ENCODE peak calls at places on chromosome 10, in five cellular contexts. H is upper lobe of right lung, O is psoas muscle, U is GM23338, I is H9. D is an unnamed sample. For H3K4me1, the result is how much of the 10 kb centered on the place peaks cover.

GRCh38 chr10:34003561-34003960 is 669.1 kb upstream of the NRP1 start:
- DNase-seq in O (no peak), U (no peak), H (no peak), I (no peak), D (no peak)

GRCh38 chr10:46539596-46540411 is 16.7 kb downstream of the GPRIN2 start:
- DNase-seq in O (peak), U (no peak), I (no peak), H (peak), D (no peak)

GRCh38 chr10:3169738-3170137 is 2.8 kb downstream of the PITRM1 start:
- DNase-seq in I (no peak), U (no peak), H (no peak), O (no peak), D (no peak)

GRCh38 chr10:35563266-35563891 is 41.8 kb upstream of the GJD4 start:
- DNase-seq in H (peak), O (peak), U (peak), I (peak), D (no peak)

GRCh38 chr10:119505588-119506315 is 36.8 kb downstream of the RGS10 start:
- DNase-seq in I (no peak), O (no peak), U (no peak), H (no peak), D (no peak)

GRCh38 chr10:79063071-79063491 is 5.7 kb upstream of the ZMIZ1 start:
- DNase-seq in O (peak), I (no peak), H (peak), U (no peak), D (peak)

GRCh38 chr10:60353519-60354258 is 36.0 kb downstream of the ANK3 start:
- DNase-seq in I (no peak), O (no peak), H (no peak), U (no peak), D (no peak)

GRCh38 chr10:75910032-75910431 is 478.6 kb downstream of the LRMDA start:
- DNase-seq in U (peak), H (no peak), O (no peak), I (no peak), D (no peak)

GRCh38 chr10:5524721-5525531 is at the start of gene CALML3:
- DNase-seq in U (no peak), I (no peak), H (peak), O (peak), D (peak)

GRCh38 chr10:11213156-11213555 is 195.5 kb downstream of the CELF2 start:
- DNase-seq in I (no peak), H (no peak), O (no peak), U (no peak), D (no peak)

GRCh38 chr10:48606530-48607355 is 1.9 kb upstream of the ARHGAP22 start:
- DNase-seq in I (no peak), H (no peak), U (no peak), O (peak), D (peak)

GRCh38 chr10:14621037-14621436 is 153.7 kb downstream of the FAM107B start:
- DNase-seq in I (no peak), O (no peak), H (no peak), U (no peak), D (no peak)

GRCh38 chr10:29714096-29714874 is 79.5 kb upstream of the SVIL start:
- DNase-seq in H (no peak), O (no peak), U (no peak), I (no peak), D (no peak)

GRCh38 chr10:116457480-116457879 is 29.8 kb downstream of the PNLIPRP3 start:
- DNase-seq in U (no peak), O (no peak), H (no peak), I (no peak), D (no peak)

GRCh38 chr10:6721964-6722615 is 142.0 kb upstream of the PRKCQ start:
- DNase-seq in O (no peak), H (no peak), I (no peak), U (peak), D (no peak)

GRCh38 chr10:35636942-35637341 is 5.2 kb downstream of the FZD8 start:
- DNase-seq in U (no peak), I (no peak), O (no peak), H (no peak), D (no peak)

GRCh38 chr10:74544106-74544505 is 282.3 kb upstream of the KAT6B start:
- DNase-seq in U (peak), I (no peak), O (no peak), H (no peak), D (no peak)

GRCh38 chr10:92699518-92700272 is 9.9 kb downstream of the HHEX start:
- DNase-seq in U (peak), H (no peak), I (peak), O (no peak), D (no peak)

GRCh38 chr10:86285136-86285790 is 81.3 kb downstream of the GRID1 start:
- DNase-seq in U (no peak), I (peak), O (no peak), H (peak), D (no peak)

GRCh38 chr10:26386800-26387199 is 51.3 kb upstream of the APBB1IP start:
- DNase-seq in H (no peak), U (no peak), I (no peak), O (no peak), D (no peak)

GRCh38 chr10:10213237-10213636 is 804.4 kb upstream of the CELF2 start:
- DNase-seq in O (no peak), U (no peak), H (no peak), I (no peak), D (no peak)

GRCh38 chr10:33643042-33643441 is 308.6 kb upstream of the NRP1 start:
- DNase-seq in H (no peak), O (no peak), U (no peak), I (no peak), D (no peak)

GRCh38 chr10:97683556-97684357 is 3.3 kb downstream of the AVPI1 start:
- DNase-seq in H (no peak), O (peak), U (peak), I (peak), D (no peak)

GRCh38 chr10:13847201-13847631 is 260.5 kb downstream of the PRPF18 start:
- DNase-seq in I (peak), O (no peak), U (peak), H (no peak), D (no peak)

GRCh38 chr10:59104186-59104585 is 72.3 kb upstream of the PHYHIPL start:
- DNase-seq in O (no peak), U (peak), I (peak), H (no peak), D (no peak)

GRCh38 chr10:102268333-102268999 is 23.1 kb downstream of the GBF1 start:
- DNase-seq in I (no peak), U (no peak), H (no peak), O (no peak), D (no peak)
- TF ChIP-seq CTCF in I (no peak), U (no peak), H (no peak), O (no peak), D (no peak)

GRCh38 chr10:114115661-114116060 is 58.3 kb downstream of the CCDC186 start:
- DNase-seq in I (no peak), U (peak), H (no peak), O (no peak), D (no peak)

DNA sequence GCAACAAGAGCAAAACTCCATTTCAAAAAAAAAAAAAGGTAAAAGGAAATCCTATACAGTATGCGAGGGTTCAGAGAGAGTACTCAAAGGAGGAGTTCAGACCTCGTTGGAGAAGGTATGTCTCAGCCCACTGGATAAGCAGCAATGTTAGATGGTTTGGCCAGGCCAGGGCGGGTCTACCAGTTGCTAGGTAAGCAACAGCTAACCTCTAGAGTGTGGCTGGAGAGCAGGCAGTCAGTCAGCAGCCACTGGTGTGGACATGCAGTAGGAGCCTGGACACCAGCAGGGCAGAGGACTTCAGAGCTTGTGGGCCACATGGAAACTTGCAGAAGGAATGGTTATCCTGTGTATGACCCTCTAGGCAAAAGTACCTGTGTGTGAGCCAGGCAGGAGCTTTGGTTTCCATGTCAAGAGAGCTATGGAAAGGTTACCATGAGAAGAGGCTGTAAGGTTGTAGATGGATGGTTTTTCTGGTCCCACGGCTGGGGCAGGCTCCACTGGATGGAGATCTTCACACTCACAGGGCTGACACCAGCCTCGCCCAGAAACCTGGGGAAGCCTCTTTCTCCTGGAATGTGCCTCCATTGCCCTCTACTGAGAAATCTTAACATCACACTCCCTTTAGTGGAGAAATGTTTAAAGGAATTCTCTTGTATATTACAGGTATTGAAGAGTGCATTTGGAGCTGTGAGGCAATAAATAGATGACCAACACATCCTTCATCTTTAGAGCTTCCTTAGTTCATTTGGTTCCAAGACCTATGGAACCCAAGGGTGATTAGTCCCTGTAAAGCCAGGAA is 63.6 kb downstream of the CCDC186 start:
- DNase-seq in U (peak), H (no peak), O (no peak), I (no peak), D (no peak)
- H3K4me1 ChIP-seq in U (under half), H (under half), O (under half), I (under half), D (under half)

GRCh38 chr10:127344346-127344745 is 148.0 kb upstream of the INSYN2A start:
- DNase-seq in U (no peak), I (no peak), O (no peak), H (no peak), D (no peak)

GRCh38 chr10:127347202-127347959 is 151.0 kb upstream of the INSYN2A start:
- DNase-seq in H (no peak), U (no peak), I (peak), O (no peak), D (no peak)

GRCh38 chr10:127346604-127347003 is 150.2 kb upstream of the INSYN2A start:
- DNase-seq in H (no peak), O (no peak), U (no peak), I (no peak), D (no peak)

GRCh38 chr10:127345231-127345965 is 149.0 kb upstream of the INSYN2A start:
- DNase-seq in U (no peak), O (no peak), H (no peak), I (no peak), D (no peak)

GRCh38 chr10:127343831-127344230 is 147.4 kb upstream of the INSYN2A start:
- DNase-seq in H (no peak), O (no peak), U (no peak), I (no peak), D (no peak)
- TF ChIP-seq CTCF in H (no peak), O (no peak), U (no peak), I (no peak), D (no peak)

DNA sequence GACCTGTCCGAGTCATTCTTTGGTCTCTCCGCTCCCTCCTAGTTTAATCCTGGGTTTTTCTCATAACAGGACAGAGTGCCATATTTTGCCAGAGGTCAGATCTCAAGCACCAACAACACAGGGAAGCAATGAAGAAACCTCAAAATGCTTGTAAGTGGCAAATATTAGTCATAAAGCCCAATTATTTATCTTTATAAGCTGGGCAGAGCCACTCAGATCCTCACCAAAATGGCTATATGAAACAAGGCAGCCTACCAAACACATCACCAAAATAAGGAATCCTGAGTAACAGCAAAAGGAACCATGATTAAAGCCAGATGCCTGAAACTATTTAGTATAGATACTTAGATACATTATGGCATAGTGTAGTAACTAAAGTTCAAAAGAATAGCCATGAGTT is 4.7 kb downstream of the ECD start:
- DNase-seq in U (no peak), O (no peak), I (no peak), H (no peak), D (no peak)
- H3K4me1 ChIP-seq in U (under half), O (under half), I (under half), H (under half), D (under half)

GRCh38 chr10:113982745-113983144 is 60.9 kb upstream of the ADRB1 start:
- DNase-seq in U (no peak), H (peak), I (no peak), O (no peak), D (no peak)
- TF ChIP-seq CTCF in U (no peak), H (no peak), I (no peak), O (no peak), D (no peak)